ENCODE peak calls at places on chromosomes 2 and 18, in five cellular contexts. One of them, this sample, is unnamed.

GRCh38 chr2:28293416-28293815 is 99.2 kb upstream of the FOSL2 start:
- DNase-seq in GM03348: no peak
- DNase-seq in Calu3: no peak
- DNase-seq in mammary epithelial cell: peak
- DNase-seq in stimulated activated CD4-positive, alpha-beta T cell treated with anti-CD3 and anti-CD28 coated beads, Interleukin-15, amount 100 ng/mL, for 24 hours: no peak
- DNase-seq in this sample: no peak

GRCh38 chr2:69933839-69934613 is 19.1 kb downstream of the MXD1 start:
- DNase-seq in GM03348: peak
- DNase-seq in mammary epithelial cell: peak
- DNase-seq in Calu3: peak
- DNase-seq in stimulated activated CD4-positive, alpha-beta T cell treated with anti-CD3 and anti-CD28 coated beads, Interleukin-15, amount 100 ng/mL, for 24 hours: peak
- DNase-seq in this sample: peak

GRCh38 chr2:46846454-46846990 is 69.1 kb downstream of the MCFD2 start:
- DNase-seq in mammary epithelial cell: peak
- DNase-seq in stimulated activated CD4-positive, alpha-beta T cell treated with anti-CD3 and anti-CD28 coated beads, Interleukin-15, amount 100 ng/mL, for 24 hours: no peak
- DNase-seq in Calu3: no peak
- DNase-seq in GM03348: no peak
- DNase-seq in this sample: peak

GRCh38 chr18:74286106-74286856 is 5.5 kb downstream of the CYB5A start:
- DNase-seq in mammary epithelial cell: no peak
- DNase-seq in stimulated activated CD4-positive, alpha-beta T cell treated with anti-CD3 and anti-CD28 coated beads, Interleukin-15, amount 100 ng/mL, for 24 hours: no peak
- DNase-seq in GM03348: peak
- DNase-seq in Calu3: no peak
- DNase-seq in this sample: no peak

GRCh38 chr2:9002637-9003365 is 683 bp downstream of the MBOAT2 start:
- DNase-seq in GM03348: peak
- DNase-seq in Calu3: peak
- DNase-seq in mammary epithelial cell: peak
- DNase-seq in stimulated activated CD4-positive, alpha-beta T cell treated with anti-CD3 and anti-CD28 coated beads, Interleukin-15, amount 100 ng/mL, for 24 hours: peak
- DNase-seq in this sample: peak

GRCh38 chr2:239807568-239807967 is 217.6 kb downstream of the NDUFA10 start:
- DNase-seq in Calu3: no peak
- DNase-seq in stimulated activated CD4-positive, alpha-beta T cell treated with anti-CD3 and anti-CD28 coated beads, Interleukin-15, amount 100 ng/mL, for 24 hours: no peak
- DNase-seq in GM03348: no peak
- DNase-seq in mammary epithelial cell: no peak
- DNase-seq in this sample: no peak

GRCh38 chr18:59631583-59632181 is 65.5 kb downstream of the CCBE1 start:
- DNase-seq in mammary epithelial cell: peak
- DNase-seq in Calu3: peak
- DNase-seq in GM03348: peak
- DNase-seq in stimulated activated CD4-positive, alpha-beta T cell treated with anti-CD3 and anti-CD28 coated beads, Interleukin-15, amount 100 ng/mL, for 24 hours: no peak
- DNase-seq in this sample: peak

GRCh38 chr2:218821605-218822211 is 9.9 kb downstream of the PRKAG3 start:
- DNase-seq in stimulated activated CD4-positive, alpha-beta T cell treated with anti-CD3 and anti-CD28 coated beads, Interleukin-15, amount 100 ng/mL, for 24 hours: no peak
- DNase-seq in Calu3: no peak
- DNase-seq in GM03348: no peak
- DNase-seq in mammary epithelial cell: no peak
- DNase-seq in this sample: no peak

GRCh38 chr2:152359573-152360363 is 24.8 kb downstream of the FMNL2 start:
- DNase-seq in Calu3: no peak
- DNase-seq in mammary epithelial cell: no peak
- DNase-seq in stimulated activated CD4-positive, alpha-beta T cell treated with anti-CD3 and anti-CD28 coated beads, Interleukin-15, amount 100 ng/mL, for 24 hours: no peak
- DNase-seq in GM03348: no peak
- DNase-seq in this sample: no peak

GRCh38 chr2:61853086-61853847 is 593 bp downstream of the FAM161A start:
- DNase-seq in stimulated activated CD4-positive, alpha-beta T cell treated with anti-CD3 and anti-CD28 coated beads, Interleukin-15, amount 100 ng/mL, for 24 hours: peak
- DNase-seq in mammary epithelial cell: peak
- DNase-seq in Calu3: peak
- DNase-seq in GM03348: peak
- DNase-seq in this sample: peak

GRCh38 chr2:140696449-140696848 is 1434.4 kb downstream of the LRP1B start:
- DNase-seq in Calu3: no peak
- DNase-seq in stimulated activated CD4-positive, alpha-beta T cell treated with anti-CD3 and anti-CD28 coated beads, Interleukin-15, amount 100 ng/mL, for 24 hours: no peak
- DNase-seq in GM03348: no peak
- DNase-seq in mammary epithelial cell: peak
- DNase-seq in this sample: peak

This sample was measured in MCF 10A.